ENCODE peak calls at places on chromosome 22, in six cellular contexts. K is NCI-H2081; P is thoracic aorta; V is NCI-H1092; Q is renal cortical epithelial cell; T is naive thymus-derived CD8-positive, alpha-beta T cell. C is an unnamed sample.

GRCh38 chr22:23693979-23694680 is 3.3 kb downstream of the RGL4 start:
- DNase-seq in K (no peak), P (no peak), V (no peak), Q (no peak), T (no peak), C (no peak)

GRCh38 chr22:49013707-49014106 is 814.0 kb downstream of the BRD1 start:
- DNase-seq in K (no peak), P (no peak), V (no peak), Q (no peak), T (no peak), C (no peak)

GRCh38 chr22:30861688-30862552 is 106.7 kb downstream of the MORC2 start:
- DNase-seq in K (no peak), P (no peak), V (no peak), Q (no peak), T (no peak), C (no peak)

GRCh38 chr22:20192293-20192971 is 41.6 kb upstream of the CCDC188 start:
- DNase-seq in K (no peak), P (no peak), V (no peak), Q (no peak), T (no peak), C (no peak)

GRCh38 chr22:36027579-36027959 is 1.1 kb downstream of the RBFOX2 start:
- DNase-seq in K (no peak), P (no peak), V (no peak), Q (no peak), T (no peak), C (no peak)

GRCh38 chr22:45203150-45203974 is 37.3 kb downstream of the KIAA0930 start:
- DNase-seq in K (no peak), P (no peak), V (no peak), Q (no peak), T (no peak), C (no peak)

GRCh38 chr22:21009638-21010425 is 5.1 kb upstream of the P2RX6 start:
- DNase-seq in K (no peak), P (no peak), V (no peak), Q (peak), T (peak), C (no peak)

GRCh38 chr22:26168934-26169311 is 339 bp upstream of the SEZ6L start:
- DNase-seq in K (peak), P (no peak), V (peak), Q (no peak), T (no peak), C (no peak)

GRCh38 chr22:46572911-46573780 is 35.7 kb upstream of the CELSR1 start:
- DNase-seq in K (no peak), P (no peak), V (no peak), Q (no peak), T (no peak), C (no peak)

GRCh38 chr22:19085233-19086043 is 36.8 kb downstream of the DGCR2 start:
- DNase-seq in K (peak), P (no peak), V (no peak), Q (peak), T (no peak), C (no peak)

C was measured in gastrocnemius medialis.